ENCODE peak calls at places on chromosomes 12 and 14, in nine cellular contexts. N, U, T, V, M, J, I, G and W are unnamed samples.

GRCh38 chr12:111758120-111758561 is 8.6 kb upstream of the ALDH2 start:
- DNase-seq in J (no peak), N (no peak), M (no peak), I (peak), U (no peak), G (no peak), T (peak), V (no peak), W (no peak)

GRCh38 chr12:3533703-3534386 is 42.8 kb downstream of the PRMT8 start:
- DNase-seq in I (peak), U (no peak), V (no peak), T (no peak), N (no peak), M (no peak), J (no peak), G (no peak), W (peak)

GRCh38 chr14:50599700-50600444 is 39.9 kb downstream of the ATL1 start:
- DNase-seq in T (no peak), G (no peak), J (no peak), M (no peak), V (peak), I (no peak), U (peak), N (peak), W (peak)

GRCh38 chr14:23379331-23380196 is 2.7 kb downstream of the CMTM5 start:
- DNase-seq in J (peak), T (peak), M (peak), G (peak), U (peak), V (peak), I (peak), N (no peak), W (peak)

GRCh38 chr14:61575751-61576150 is 119.6 kb upstream of the HIF1A start:
- DNase-seq in N (no peak), U (no peak), T (no peak), J (no peak), I (no peak), G (no peak), M (no peak), V (no peak), W (no peak)

GRCh38 chr12:54700301-54700700 is 52.1 kb upstream of the DCD start:
- DNase-seq in V (no peak), J (no peak), T (no peak), M (no peak), G (no peak), I (no peak), U (no peak), N (no peak), W (no peak)

GRCh38 chr12:26047401-26048226 is 77.2 kb downstream of the BHLHE41 start:
- DNase-seq in M (no peak), U (no peak), N (no peak), I (no peak), V (no peak), J (no peak), T (no peak), G (no peak), W (no peak)

GRCh38 chr12:2520722-2521246 is 274.0 kb upstream of the FKBP4 start:
- DNase-seq in I (no peak), G (no peak), N (no peak), J (no peak), M (no peak), U (no peak), V (no peak), T (no peak), W (peak)

GRCh38 chr12:16347391-16348298 is at the start of gene MGST1:
- DNase-seq in I (peak), N (peak), J (no peak), M (no peak), U (peak), G (peak), T (peak), V (no peak), W (peak)

GRCh38 chr12:42823679-42824078 is 234.1 kb upstream of the PRICKLE1 start:
- DNase-seq in N (no peak), G (no peak), U (no peak), I (no peak), T (no peak), V (no peak), M (no peak), J (no peak), W (no peak)

GRCh38 chr14:32561520-32561919 is 232.4 kb downstream of the AKAP6 start:
- DNase-seq in G (no peak), I (no peak), N (no peak), V (no peak), J (no peak), M (no peak), U (peak), T (no peak), W (no peak)

GRCh38 chr14:95039259-95039992 is 117.9 kb downstream of the DICER1 start:
- DNase-seq in J (no peak), V (no peak), N (no peak), I (no peak), G (no peak), M (no peak), U (no peak), T (no peak), W (no peak)

GRCh38 chr12:124556896-124557501 is 10.4 kb downstream of the NCOR2 start:
- DNase-seq in M (no peak), N (no peak), G (peak), U (no peak), V (no peak), J (no peak), T (no peak), I (no peak), W (no peak)

GRCh38 chr12:11865835-11866234 is 204.9 kb upstream of the BCL2L14 start:
- DNase-seq in J (no peak), I (no peak), T (no peak), N (no peak), V (no peak), U (no peak), M (no peak), G (no peak), W (no peak)

GRCh38 chr12:9132008-9132535 is 16.4 kb upstream of the A2M start:
- DNase-seq in N (no peak), U (no peak), I (no peak), M (no peak), T (no peak), V (no peak), G (no peak), J (no peak), W (no peak)